ENCODE peak calls at places on chromosomes 1 and 21, in six cellular contexts. J, X, D, M, T and L are unnamed samples.

GRCh38 chr1:5890346-5891106 is 101.7 kb downstream of the NPHP4 start:
- DNase-seq in M (no peak), T (no peak), D (no peak), X (no peak), J (no peak), L (no peak)

GRCh38 chr21:41762753-41763152 is 4.1 kb downstream of the RIPK4 start:
- DNase-seq in D (no peak), J (no peak), M (no peak), X (no peak), T (no peak), L (no peak)

GRCh38 chr1:21077085-21077484 is 99.6 kb downstream of the EIF4G3 start:
- DNase-seq in D (no peak), M (no peak), J (no peak), T (no peak), X (no peak), L (no peak)

GRCh38 chr1:37647281-37647680 is 12.6 kb upstream of the RSPO1 start:
- DNase-seq in J (no peak), T (no peak), D (no peak), X (no peak), M (no peak), L (no peak)

GRCh38 chr1:3911521-3911845 is 11.4 kb upstream of the C1orf174 start:
- DNase-seq in X (no peak), J (no peak), M (no peak), T (no peak), D (no peak), L (no peak)

GRCh38 chr1:21814981-21815583 is 3.0 kb downstream of the LDLRAD2 start:
- DNase-seq in T (no peak), X (peak; percentile 8), M (no peak), D (no peak), J (no peak), L (no peak)

GRCh38 chr1:31102501-31102950 is 37.0 kb upstream of the PUM1 start:
- DNase-seq in T (no peak), D (no peak), X (peak; percentile 28), M (no peak), J (no peak), L (no peak)

GRCh38 chr1:183932412-183932811 is 105.1 kb downstream of the COLGALT2 start:
- DNase-seq in J (no peak), X (no peak), T (no peak), M (no peak), D (no peak), L (no peak)

GRCh38 chr1:204335085-204335484 is 24.6 kb downstream of the PLEKHA6 start:
- DNase-seq in J (no peak), T (no peak), X (peak; percentile 76), D (no peak), M (no peak), L (no peak)

GRCh38 chr1:170707116-170707515 is 43.2 kb downstream of the PRRX1 start:
- DNase-seq in M (no peak), J (no peak), T (no peak), X (no peak), D (no peak), L (no peak)

GRCh38 chr1:36433102-36433501 is 17.1 kb downstream of the OSCP1 start:
- DNase-seq in X (no peak), J (no peak), D (no peak), T (no peak), M (no peak), L (no peak)

GRCh38 chr21:40049031-40049958 is 182.1 kb downstream of the PCP4 start:
- DNase-seq in J (no peak), D (no peak), X (no peak), M (no peak), T (no peak), L (no peak)

GRCh38 chr1:218664385-218665170 is 319.4 kb downstream of the TGFB2 start:
- DNase-seq in J (no peak), M (no peak), T (no peak), D (no peak), X (no peak), L (no peak)

GRCh38 chr1:221098462-221099406 is 219.5 kb downstream of the HLX start:
- DNase-seq in D (no peak), J (no peak), T (no peak), X (no peak), M (no peak), L (no peak)

GRCh38 chr1:228278432-228278941 is 70.6 kb downstream of the OBSCN start:
- DNase-seq in T (no peak), M (no peak), J (no peak), X (no peak), D (no peak), L (no peak)

GRCh38 chr1:231040019-231040799 is at the start of gene FAM89A:
- DNase-seq in T (no peak), X (peak; percentile 89), D (peak; percentile 98), M (peak; percentile 71), J (no peak), L (peak; percentile 78)

GRCh38 chr1:115306146-115306545 is 31.9 kb downstream of the NGF start:
- DNase-seq in M (no peak), X (no peak), D (no peak), J (no peak), T (no peak), L (no peak)

GRCh38 chr1:6000444-6001288 is 8.4 kb upstream of the NPHP4 start:
- DNase-seq in D (no peak), M (no peak), J (no peak), X (peak; percentile 80), T (no peak), L (no peak)

GRCh38 chr1:32703479-32704291 is 1.1 kb upstream of the SYNC start:
- DNase-seq in X (peak; percentile 42), M (no peak), J (no peak), T (no peak), D (no peak), L (no peak)

DNA sequence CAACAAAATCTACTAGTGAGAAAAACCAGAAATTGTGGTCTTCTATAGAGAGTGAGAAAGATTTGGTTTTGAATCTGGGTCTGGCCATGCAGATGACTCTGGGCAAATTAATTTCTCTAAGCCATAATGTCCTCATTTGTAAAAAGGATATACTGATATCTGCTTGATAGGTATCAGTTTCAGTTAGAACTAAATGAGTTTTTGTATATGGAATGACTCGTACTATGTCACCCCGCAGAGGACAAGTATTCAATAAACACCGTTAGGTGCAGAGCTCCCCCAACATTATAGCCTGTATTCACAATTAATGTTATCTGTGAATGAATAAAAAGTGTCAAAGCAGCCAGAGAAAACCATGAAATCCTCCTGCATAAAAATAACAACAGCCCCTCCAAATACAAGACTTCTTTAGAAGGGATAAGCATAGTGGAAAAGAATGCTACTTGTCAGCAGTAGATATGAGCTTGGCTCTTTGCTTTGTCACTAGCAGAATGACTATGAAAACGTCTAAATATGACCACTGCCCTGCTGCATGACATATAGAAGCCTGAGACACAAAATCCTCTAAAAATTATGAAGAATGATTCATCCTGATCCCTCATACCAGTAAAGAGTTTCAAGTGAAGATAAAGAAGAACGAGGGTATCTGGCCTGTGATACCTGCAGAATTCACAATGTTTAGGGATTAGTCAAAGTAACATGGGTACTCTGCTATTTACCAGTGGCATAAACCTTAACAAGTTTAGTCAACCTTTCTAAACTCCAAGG is 17.8 kb downstream of the SCAF4 start:
- DNase-seq in T (no peak), X (no peak), M (no peak), J (no peak), D (no peak), L (no peak)
- TF ChIP-seq TAF1 in T (no peak), X (no peak), M (no peak), J (no peak), D (no peak), L (no peak)

DNA sequence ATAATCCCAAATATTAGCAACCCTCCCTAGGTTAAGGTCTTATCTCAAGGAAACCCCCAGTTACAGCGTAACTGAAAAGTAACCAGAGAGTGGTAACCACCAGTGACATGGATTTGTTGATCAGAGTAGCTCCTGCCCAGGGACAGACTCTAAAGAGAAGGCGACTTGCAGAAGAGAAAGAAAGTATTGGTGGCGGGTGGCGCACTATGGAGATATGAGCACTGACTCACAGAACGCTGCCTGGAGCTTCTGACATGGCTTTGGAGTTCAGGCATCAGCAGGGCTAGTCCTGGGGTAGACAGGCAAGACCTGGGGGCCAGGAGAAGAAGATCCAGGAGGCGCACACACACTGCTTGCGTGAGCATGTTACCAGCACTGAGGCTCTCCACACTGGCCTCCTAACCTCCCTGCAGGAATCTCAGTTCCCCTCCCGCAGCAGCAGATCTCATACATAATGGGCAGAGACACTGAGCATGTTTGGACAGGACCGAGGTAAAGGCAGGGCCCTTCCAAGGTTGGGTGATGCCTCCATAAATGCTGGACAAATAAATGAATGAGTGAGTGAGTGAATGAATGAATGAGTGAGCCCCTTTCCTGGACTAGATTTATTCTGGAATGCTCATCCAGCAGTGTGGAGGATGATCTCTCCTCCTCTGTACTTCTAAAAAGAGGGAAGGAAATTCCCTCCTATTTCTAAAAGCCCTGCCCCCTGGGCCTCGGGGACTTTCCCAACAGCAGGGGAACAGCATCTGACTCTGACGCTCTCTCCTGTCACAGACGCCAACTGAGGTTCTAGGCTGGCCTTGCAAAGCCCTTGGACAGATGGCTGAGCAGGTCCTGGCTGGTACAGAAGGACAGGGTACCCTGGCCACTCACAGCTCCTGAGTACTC is 175.5 kb downstream of the CLIC6 start:
- DNase-seq in J (no peak), T (no peak), M (no peak), D (no peak), X (no peak), L (no peak)
- TF ChIP-seq POLR2AphosphoS5 in J (no peak), T (no peak), M (no peak), D (no peak), X (no peak), L (peak; percentile 9)

GRCh38 chr1:201169971-201170532 is 15.8 kb upstream of the TMEM9 start:
- DNase-seq in T (no peak), J (no peak), M (no peak), D (no peak), X (no peak), L (no peak)

GRCh38 chr1:201172336-201172735 is 18.1 kb upstream of the TMEM9 start:
- DNase-seq in T (no peak), D (no peak), M (no peak), J (no peak), X (no peak), L (no peak)

GRCh38 chr1:201172999-201173610 is 17.5 kb upstream of the IGFN1 start:
- DNase-seq in J (no peak), M (no peak), T (no peak), D (no peak), X (no peak), L (no peak)

GRCh38 chr1:201170533-201171062 is 16.3 kb upstream of the TMEM9 start:
- DNase-seq in X (peak; percentile 97), D (peak; percentile 100), M (peak; percentile 94), J (peak; percentile 33), T (peak; percentile 99), L (peak; percentile 84)

GRCh38 chr1:201171063-201172036 is 17.1 kb upstream of the TMEM9 start:
- DNase-seq in X (peak; percentile 85), T (peak; percentile 65), J (no peak), M (peak; percentile 49), D (peak; percentile 75), L (peak; percentile 57)
- TF ChIP-seq TAF1 in X (no peak), T (peak; percentile 58), J (no peak), M (no peak), D (no peak), L (no peak)

GRCh38 chr1:193463518-193463917 is 277.1 kb upstream of the B3GALT2 start:
- DNase-seq in D (no peak), X (no peak), M (no peak), T (no peak), J (no peak), L (no peak)
- TF ChIP-seq POLR2AphosphoS5 in D (no peak), X (no peak), M (no peak), T (no peak), J (no peak), L (no peak)